ENCODE peak calls at places on chromosomes 5 and 9, in ten cellular contexts. Q is CD4-positive, CD25-positive, alpha-beta regulatory T cell; Z is spleen; U is OCI-LY7; N is SK-N-SH; L is prostate gland; G is testis; W is NT2/D1; S is effector memory CD4-positive, alpha-beta T cell; V is sigmoid colon. B is an unnamed sample. For H3K9me3, the result is how much of the 10 kb centered on the place peaks cover.

GRCh38 chr5:67335391-67335790 is 138.8 kb upstream of the CD180 start:
- DNase-seq in Q (no peak), Z (no peak), U (no peak), N (no peak), L (no peak), G (no peak), W (no peak), S (no peak), V (no peak), B (no peak)

GRCh38 chr5:107272954-107273353 is 397.8 kb downstream of the EFNA5 start:
- DNase-seq in Q (no peak), Z (no peak), U (no peak), N (no peak), L (no peak), G (no peak), W (no peak), S (no peak), V (no peak), B (no peak)

GRCh38 chr9:27204578-27204977 is 92.4 kb downstream of the EQTN start:
- DNase-seq in Q (no peak), Z (no peak), U (no peak), N (no peak), L (no peak), G (no peak), W (no peak), S (no peak), V (no peak), B (no peak)

GRCh38 chr5:72604111-72604792 is 97.0 kb upstream of the ZNF366 start:
- DNase-seq in Q (no peak), Z (no peak), U (no peak), N (no peak), L (no peak), G (peak), W (no peak), S (no peak), V (no peak), B (no peak)

GRCh38 chr5:55071413-55071812 is 31.0 kb upstream of the GZMA start:
- DNase-seq in Q (no peak), Z (no peak), U (no peak), N (no peak), L (no peak), G (no peak), W (peak), S (no peak), V (no peak), B (no peak)

GRCh38 chr5:110027527-110028322 is 338.0 kb downstream of the MAN2A1 start:
- DNase-seq in Q (no peak), Z (no peak), U (no peak), N (no peak), L (no peak), G (no peak), W (no peak), S (no peak), V (no peak), B (no peak)

GRCh38 chr5:125342938-125343401 is 596.5 kb upstream of the ZNF608 start:
- DNase-seq in Q (no peak), Z (no peak), U (no peak), N (no peak), L (no peak), G (no peak), W (no peak), S (no peak), V (no peak), B (no peak)

GRCh38 chr5:16726538-16726946 is 109.7 kb upstream of the RETREG1 start:
- DNase-seq in Q (peak), Z (no peak), U (peak), N (no peak), L (no peak), G (no peak), W (no peak), S (no peak), V (no peak), B (no peak)

GRCh38 chr9:14846871-14847311 is 63.3 kb downstream of the FREM1 start:
- DNase-seq in Q (peak), Z (peak), U (peak), N (peak), L (peak), G (peak), W (peak), S (no peak), V (peak), B (peak)

GRCh38 chr9:128419061-128419925 is 1.4 kb upstream of the CERCAM start:
- DNase-seq in Q (peak), Z (no peak), U (no peak), N (peak), L (no peak), G (peak), W (no peak), S (no peak), V (no peak), B (peak)

GRCh38 chr5:19767987-19768386 is 220.0 kb downstream of the CDH18 start:
- DNase-seq in Q (no peak), Z (no peak), U (no peak), N (no peak), L (no peak), G (no peak), W (peak), S (no peak), V (no peak), B (no peak)

GRCh38 chr9:110048976-110049698 is 158.8 kb downstream of the C9orf152 start:
- DNase-seq in Q (peak), Z (peak), U (peak), N (peak), L (no peak), G (no peak), W (no peak), S (no peak), V (no peak), B (peak)

GRCh38 chr5:14739538-14739937 is 75.0 kb downstream of the OTULIN start:
- DNase-seq in Q (no peak), Z (no peak), U (no peak), N (no peak), L (no peak), G (no peak), W (no peak), S (no peak), V (no peak), B (no peak)

GRCh38 chr9:90861826-90862740 is 60.5 kb downstream of the SYK start:
- DNase-seq in Q (no peak), Z (no peak), U (no peak), N (no peak), L (no peak), G (no peak), W (no peak), S (no peak), V (no peak), B (no peak)

GRCh38 chr5:134567651-134568338 is 42.3 kb downstream of the JADE2 start:
- DNase-seq in Q (no peak), Z (peak), U (no peak), N (no peak), L (no peak), G (peak), W (no peak), S (no peak), V (peak), B (no peak)

GRCh38 chr5:32790411-32790951 is 79.4 kb downstream of the NPR3 start:
- DNase-seq in Q (no peak), Z (no peak), U (no peak), N (no peak), L (no peak), G (no peak), W (no peak), S (no peak), V (no peak), B (no peak)

GRCh38 chr9:7374966-7375650 is 424.5 kb downstream of the DMAC1 start:
- DNase-seq in Q (no peak), Z (no peak), U (no peak), N (no peak), L (no peak), G (no peak), W (no peak), S (no peak), V (no peak), B (no peak)

GRCh38 chr5:174363934-174364333 is 318.4 kb downstream of the NSG2 start:
- DNase-seq in Q (no peak), Z (no peak), U (no peak), N (no peak), L (no peak), G (no peak), W (no peak), S (no peak), V (no peak), B (no peak)

GRCh38 chr5:174362514-174362913 is 317.0 kb downstream of the NSG2 start:
- DNase-seq in Q (no peak), Z (no peak), U (no peak), N (no peak), L (no peak), G (no peak), W (no peak), S (no peak), V (no peak), B (no peak)

DNA sequence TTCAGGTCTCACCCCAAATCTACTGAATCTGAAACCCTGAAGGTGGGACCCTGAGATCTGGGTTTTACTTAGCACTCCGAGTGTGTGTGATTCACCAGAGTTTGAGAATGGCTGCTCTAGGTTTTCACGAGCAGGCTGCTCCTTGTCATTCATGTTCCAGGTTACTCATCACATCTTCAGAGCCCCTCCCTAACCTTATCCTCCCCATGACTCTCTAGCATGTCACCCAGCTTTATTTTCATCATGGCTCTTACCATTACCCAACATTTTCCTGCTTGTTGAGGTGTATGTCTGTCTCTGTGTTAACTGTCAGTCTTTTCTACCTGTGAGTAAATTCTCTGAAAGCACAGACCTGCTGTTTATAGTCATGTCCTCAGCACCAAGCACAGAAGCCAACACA is 319.2 kb downstream of the NSG2 start:
- DNase-seq in Q (no peak), Z (no peak), U (no peak), N (no peak), L (no peak), G (no peak), W (no peak), S (no peak), V (no peak), B (no peak)
- H3K9me3 ChIP-seq in Q (under half), Z (under half), U (under half), N (under half), L (under half), G (under half), W (under half), S (under half), V (under half), B (under half)

DNA sequence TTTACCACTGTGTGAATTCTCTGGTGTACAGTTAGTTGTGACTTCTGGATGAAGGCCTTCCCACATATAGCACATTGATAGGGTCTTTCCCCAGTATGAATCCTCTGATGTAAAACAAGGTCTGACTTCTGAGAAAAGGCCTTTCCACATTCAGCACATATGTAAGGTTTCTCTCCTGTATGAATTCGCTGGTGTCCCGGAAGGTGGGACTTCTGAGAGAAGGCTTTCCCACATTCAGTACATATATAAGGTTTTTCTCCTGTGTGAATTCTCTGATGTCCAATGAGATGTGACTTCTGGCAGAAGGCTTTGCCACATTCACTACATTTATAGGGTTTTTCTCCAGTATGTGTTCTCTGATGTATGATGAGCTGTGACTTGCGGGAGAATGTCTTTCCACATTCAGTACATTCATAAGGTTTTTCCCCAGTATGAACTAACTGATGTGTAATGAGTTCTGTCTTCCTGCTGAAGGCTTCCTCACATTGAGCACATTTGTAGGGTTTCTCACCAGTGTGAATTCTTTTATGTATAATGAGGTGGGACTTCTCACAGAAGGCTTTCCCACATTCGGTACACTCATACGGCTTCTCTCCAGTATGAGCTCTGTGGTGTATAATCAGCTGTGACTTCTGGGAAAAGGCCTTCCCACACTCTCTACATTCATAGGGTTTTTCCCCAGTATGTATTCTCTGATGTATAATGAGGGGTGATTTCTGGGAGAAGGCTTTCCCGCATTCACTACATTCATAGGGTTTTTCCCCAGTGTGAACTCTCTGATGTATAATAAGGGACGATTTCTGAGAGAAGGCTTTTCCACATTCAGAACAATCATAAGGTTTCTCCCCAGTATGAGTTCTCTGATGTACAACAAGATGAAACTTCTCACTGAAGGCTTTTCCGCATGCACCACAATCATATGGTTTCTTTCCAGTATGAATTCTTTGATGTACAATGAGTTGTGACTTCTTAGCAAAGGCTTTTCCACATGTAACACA is 9.1 kb downstream of the ZNF300 start:
- DNase-seq in Q (no peak), Z (no peak), U (no peak), N (no peak), L (no peak), G (no peak), W (no peak), S (no peak), V (no peak), B (no peak)
- H3K9me3 ChIP-seq in Q (half or more), Z (half or more), U (half or more), N (half or more), L (under half), G (under half), W (half or more), S (under half), V (half or more), B (under half)

GRCh38 chr9:60545346-60546315 is 368.6 kb upstream of the SPATA31A5 start:
- DNase-seq in Q (no peak), Z (peak), U (no peak), N (peak), L (no peak), G (no peak), W (no peak), S (no peak), V (peak), B (no peak)
- H3K9me3 ChIP-seq in Q (under half), Z (under half), U (under half), N (under half), L (under half), G (under half), W (under half), S (under half), V (under half), B (under half)

GRCh38 chr9:40911647-40912046 is 216.8 kb downstream of the FOXD4L6 start:
- DNase-seq in Q (no peak), Z (no peak), U (no peak), N (no peak), L (no peak), G (no peak), W (no peak), S (no peak), V (no peak), B (no peak)

GRCh38 chr9:40913096-40913719 is 215.3 kb downstream of the FOXD4L6 start:
- DNase-seq in Q (no peak), Z (no peak), U (no peak), N (no peak), L (no peak), G (no peak), W (no peak), S (no peak), V (no peak), B (no peak)

GRCh38 chr9:40913928-40914673 is 214.4 kb downstream of the FOXD4L6 start:
- DNase-seq in Q (no peak), Z (no peak), U (no peak), N (no peak), L (no peak), G (no peak), W (no peak), S (no peak), V (no peak), B (no peak)

GRCh38 chr9:40907657-40908624 is 220.5 kb downstream of the FOXD4L6 start:
- DNase-seq in Q (no peak), Z (no peak), U (no peak), N (no peak), L (no peak), G (no peak), W (no peak), S (no peak), V (no peak), B (no peak)

DNA sequence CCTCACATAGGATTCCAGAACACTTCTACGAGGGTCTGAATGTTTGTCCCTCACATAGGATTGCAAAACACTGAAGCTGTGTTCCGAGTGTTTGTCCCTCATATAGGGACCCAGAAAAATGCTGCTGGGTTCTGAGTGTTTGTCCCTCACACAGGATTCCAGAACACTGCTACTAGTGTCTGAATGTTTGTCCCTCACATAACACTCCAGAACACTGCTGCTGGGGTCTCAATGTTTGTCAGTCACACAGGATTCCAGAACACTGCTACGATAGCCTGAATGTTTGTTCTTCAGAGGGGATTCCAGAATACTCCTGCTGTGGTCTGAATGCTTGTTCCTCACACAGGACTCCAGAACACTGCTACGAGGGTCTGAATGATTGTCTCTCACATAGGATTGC is 218.7 kb downstream of the FOXD4L6 start:
- DNase-seq in Q (no peak), Z (no peak), U (no peak), N (no peak), L (no peak), G (no peak), W (no peak), S (no peak), V (no peak), B (no peak)
- H3K9me3 ChIP-seq in Q (half or more), Z (half or more), U (under half), N (under half), L (under half), G (under half), W (half or more), S (half or more), V (half or more), B (under half)

GRCh38 chr5:56712895-56713565 is 102.3 kb upstream of the MAP3K1 start:
- DNase-seq in Q (no peak), Z (no peak), U (no peak), N (peak), L (no peak), G (no peak), W (no peak), S (no peak), V (no peak), B (peak)

GRCh38 chr5:56705217-56705616 is 110.1 kb upstream of the MAP3K1 start:
- DNase-seq in Q (no peak), Z (no peak), U (no peak), N (no peak), L (no peak), G (no peak), W (no peak), S (no peak), V (no peak), B (no peak)

GRCh38 chr5:56715996-56716395 is 99.4 kb upstream of the MAP3K1 start:
- DNase-seq in Q (no peak), Z (no peak), U (no peak), N (no peak), L (no peak), G (no peak), W (no peak), S (no peak), V (no peak), B (no peak)

GRCh38 chr5:56706504-56706903 is 108.8 kb upstream of the MAP3K1 start:
- DNase-seq in Q (no peak), Z (no peak), U (no peak), N (no peak), L (no peak), G (no peak), W (no peak), S (no peak), V (no peak), B (no peak)

GRCh38 chr5:56711191-56711590 is 104.2 kb upstream of the MAP3K1 start:
- DNase-seq in Q (peak), Z (no peak), U (no peak), N (no peak), L (no peak), G (no peak), W (no peak), S (no peak), V (no peak), B (no peak)
- H3K9me3 ChIP-seq in Q (under half), Z (under half), U (under half), N (under half), L (under half), G (under half), W (under half), S (under half), V (under half), B (under half)

DNA sequence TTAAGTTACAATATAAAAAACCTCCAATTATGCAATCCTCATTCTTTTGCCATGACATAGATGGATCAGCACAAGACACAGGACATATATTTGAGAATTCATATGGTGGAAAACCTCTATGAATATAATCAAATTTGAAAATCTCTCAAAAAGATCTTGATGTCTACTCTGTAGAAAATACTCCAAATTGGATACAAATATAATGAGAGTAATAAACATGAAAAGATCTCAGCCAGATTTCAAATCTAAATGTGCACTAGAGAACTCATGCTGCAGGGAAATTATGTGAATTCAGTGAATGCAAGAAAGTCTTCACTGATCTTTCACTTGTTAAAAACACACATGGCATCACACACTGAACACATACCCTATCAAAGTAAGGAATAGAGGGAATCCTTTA is 13.8 kb downstream of the PCDHB15 start:
- DNase-seq in Q (no peak), Z (no peak), U (no peak), N (no peak), L (no peak), G (no peak), W (no peak), S (no peak), V (no peak), B (no peak)
- H3K9me3 ChIP-seq in Q (half or more), Z (half or more), U (under half), N (under half), L (under half), G (under half), W (half or more), S (half or more), V (half or more), B (under half)

B was measured in BE2C.